ENCODE peak calls at places on chromosomes 13 and 19, in ten cellular contexts. K is sigmoid colon, W is tibial artery, J is heart right ventricle, V is thoracic aorta, F is H9, E is neuronal stem cell, L is K562, X is aorta, M is tibial nerve. C is an unnamed sample.

GRCh38 chr19:12936582-12936981 is 1.8 kb upstream of the CALR start:
- DNase-seq in K (no peak), W (no peak), J (no peak), V (no peak), F (no peak), E (no peak), L (no peak), X (no peak), M (no peak), C (no peak)

GRCh38 chr19:46537136-46538097 is 41.8 kb upstream of the PNMA8B start:
- DNase-seq in K (peak; percentile 75), W (peak; percentile 68), J (peak; percentile 67), V (no peak), F (peak; percentile 68), E (no peak), L (peak; percentile 77), X (no peak), M (peak; percentile 72), C (no peak)

GRCh38 chr13:30097089-30097488 is 210.3 kb downstream of the KATNAL1 start:
- DNase-seq in K (no peak), W (no peak), J (no peak), V (no peak), F (no peak), E (no peak), L (no peak), X (no peak), M (no peak), C (no peak)

GRCh38 chr19:16111909-16112752 is 442 bp downstream of the RAB8A start:
- DNase-seq in K (peak; percentile 73), W (no peak), J (no peak), V (no peak), F (no peak), E (no peak), L (no peak), X (no peak), M (no peak), C (no peak)

GRCh38 chr13:87078947-87079795 is 592.0 kb upstream of the SLITRK5 start:
- DNase-seq in K (no peak), W (no peak), J (no peak), V (no peak), F (no peak), E (no peak), L (no peak), X (no peak), M (no peak), C (no peak)

GRCh38 chr19:21328402-21328801 is 808 bp downstream of the ZNF708 start:
- DNase-seq in K (no peak), W (no peak), J (no peak), V (no peak), F (no peak), E (peak; percentile 18), L (no peak), X (no peak), M (no peak), C (no peak)

GRCh38 chr13:25971499-25972145 is 80.2 kb downstream of the SHISA2 start:
- DNase-seq in K (no peak), W (no peak), J (no peak), V (no peak), F (no peak), E (no peak), L (no peak), X (no peak), M (no peak), C (no peak)

GRCh38 chr13:108944760-108945159 is 315.3 kb downstream of the MYO16 start:
- DNase-seq in K (no peak), W (no peak), J (no peak), V (no peak), F (no peak), E (no peak), L (no peak), X (no peak), M (no peak), C (no peak)

GRCh38 chr13:110138009-110138699 is 168.8 kb downstream of the COL4A1 start:
- DNase-seq in K (peak; percentile 86), W (peak; percentile 88), J (peak; percentile 60), V (peak; percentile 52), F (peak; percentile 65), E (no peak), L (peak; percentile 21), X (peak; percentile 87), M (peak; percentile 43), C (peak; percentile 48)

GRCh38 chr19:29623726-29624488 is 17.8 kb downstream of the POP4 start:
- DNase-seq in K (no peak), W (no peak), J (no peak), V (no peak), F (no peak), E (no peak), L (peak; percentile 49), X (no peak), M (no peak), C (no peak)

GRCh38 chr19:7337380-7338194 is 11.2 kb upstream of the ARHGEF18 start:
- DNase-seq in K (peak; percentile 64), W (peak; percentile 65), J (no peak), V (no peak), F (no peak), E (no peak), L (no peak), X (no peak), M (peak; percentile 24), C (no peak)

GRCh38 chr19:5086725-5087439 is 118.0 kb downstream of the KDM4B start:
- DNase-seq in K (no peak), W (no peak), J (no peak), V (no peak), F (peak; percentile 91), E (no peak), L (no peak), X (no peak), M (no peak), C (no peak)

GRCh38 chr13:40313269-40314200 is 352.9 kb downstream of the FOXO1 start:
- DNase-seq in K (no peak), W (no peak), J (no peak), V (no peak), F (no peak), E (no peak), L (no peak), X (no peak), M (no peak), C (no peak)

GRCh38 chr19:5805465-5806132 is 732 bp downstream of the NRTN start:
- DNase-seq in K (peak; percentile 92), W (no peak), J (peak; percentile 77), V (no peak), F (peak; percentile 90), E (peak; percentile 82), L (peak; percentile 86), X (peak; percentile 41), M (peak; percentile 22), C (peak; percentile 36)

GRCh38 chr19:27776524-27776923 is 1436.4 kb downstream of the UQCRFS1 start:
- DNase-seq in K (no peak), W (no peak), J (no peak), V (no peak), F (peak; percentile 4), E (no peak), L (peak; percentile 31), X (no peak), M (no peak), C (no peak)
- H3K9me3 ChIP-seq in K (no peaks in the 10 kb centered on the region), W (peaks cover 15% of the 10 kb centered on the region), J (peaks cover 10% of the 10 kb centered on the region), V (peaks cover 58% of the 10 kb centered on the region), F (peaks cover 34% of the 10 kb centered on the region), E (peaks cover 40% of the 10 kb centered on the region), L (peaks cover 3% of the 10 kb centered on the region), X (peaks cover 39% of the 10 kb centered on the region), M (no peaks in the 10 kb centered on the region), C (no peaks in the 10 kb centered on the region)

DNA sequence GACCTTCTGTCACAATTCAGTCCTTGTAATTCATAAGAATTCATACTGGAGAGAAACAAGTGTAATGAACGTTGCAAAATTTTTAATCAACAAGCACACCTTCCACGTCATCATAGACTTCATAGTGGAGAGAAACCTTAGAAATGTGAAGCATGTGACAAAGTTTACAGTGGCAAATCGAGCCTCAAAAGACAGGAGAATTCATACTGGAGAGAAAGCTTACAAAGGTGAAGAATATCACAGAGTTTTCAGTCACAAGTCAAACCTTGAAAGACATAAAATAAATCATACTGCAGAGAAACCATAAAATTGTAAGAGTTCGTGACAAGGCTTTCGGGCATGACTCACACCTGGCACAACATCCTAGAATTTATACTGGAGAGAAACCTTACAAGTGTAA is 24.6 kb downstream of the ZNF813 start:
- DNase-seq in K (no peak), W (no peak), J (no peak), V (no peak), F (no peak), E (no peak), L (no peak), X (no peak), M (no peak), C (no peak)
- H3K9me3 ChIP-seq in K (peaks cover 4% of the 10 kb centered on the region), W (peaks cover 53% of the 10 kb centered on the region), J (peaks cover 70% of the 10 kb centered on the region), V (peaks cover 90% of the 10 kb centered on the region), F (peaks cover 16% of the 10 kb centered on the region), E (peaks cover 23% of the 10 kb centered on the region), L (peaks cover 26% of the 10 kb centered on the region), X (peaks cover 28% of the 10 kb centered on the region), M (peaks cover 61% of the 10 kb centered on the region), C (peaks cover 21% of the 10 kb centered on the region)

DNA sequence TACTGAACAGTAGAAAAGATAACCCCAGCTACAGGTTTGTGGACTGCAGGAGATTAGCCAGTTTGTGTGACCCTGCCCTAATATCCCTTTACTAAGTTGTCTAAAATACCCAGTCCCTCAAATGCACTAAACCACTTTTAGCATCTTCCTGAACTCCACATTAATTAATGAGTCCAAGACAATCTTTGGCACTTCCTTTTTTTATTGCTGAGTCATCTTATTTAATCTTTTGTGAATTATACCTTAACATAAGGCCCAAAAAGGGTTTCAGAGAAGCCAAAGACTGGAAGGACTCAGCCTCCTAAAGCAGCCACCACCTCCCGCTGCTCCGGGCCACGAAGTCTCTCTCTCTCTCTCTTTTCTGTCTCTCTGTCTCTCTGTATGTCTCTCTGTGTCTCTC is 48.8 kb upstream of the PDCD5 start:
- DNase-seq in K (no peak), W (no peak), J (no peak), V (no peak), F (no peak), E (no peak), L (no peak), X (no peak), M (no peak), C (no peak)
- H3K9me3 ChIP-seq in K (peaks cover 5% of the 10 kb centered on the region), W (peaks cover 12% of the 10 kb centered on the region), J (peaks cover 29% of the 10 kb centered on the region), V (peaks cover 3% of the 10 kb centered on the region), F (no peaks in the 10 kb centered on the region), E (peaks cover 7% of the 10 kb centered on the region), L (no peaks in the 10 kb centered on the region), X (peaks cover 3% of the 10 kb centered on the region), M (no peaks in the 10 kb centered on the region), C (no peaks in the 10 kb centered on the region)

DNA sequence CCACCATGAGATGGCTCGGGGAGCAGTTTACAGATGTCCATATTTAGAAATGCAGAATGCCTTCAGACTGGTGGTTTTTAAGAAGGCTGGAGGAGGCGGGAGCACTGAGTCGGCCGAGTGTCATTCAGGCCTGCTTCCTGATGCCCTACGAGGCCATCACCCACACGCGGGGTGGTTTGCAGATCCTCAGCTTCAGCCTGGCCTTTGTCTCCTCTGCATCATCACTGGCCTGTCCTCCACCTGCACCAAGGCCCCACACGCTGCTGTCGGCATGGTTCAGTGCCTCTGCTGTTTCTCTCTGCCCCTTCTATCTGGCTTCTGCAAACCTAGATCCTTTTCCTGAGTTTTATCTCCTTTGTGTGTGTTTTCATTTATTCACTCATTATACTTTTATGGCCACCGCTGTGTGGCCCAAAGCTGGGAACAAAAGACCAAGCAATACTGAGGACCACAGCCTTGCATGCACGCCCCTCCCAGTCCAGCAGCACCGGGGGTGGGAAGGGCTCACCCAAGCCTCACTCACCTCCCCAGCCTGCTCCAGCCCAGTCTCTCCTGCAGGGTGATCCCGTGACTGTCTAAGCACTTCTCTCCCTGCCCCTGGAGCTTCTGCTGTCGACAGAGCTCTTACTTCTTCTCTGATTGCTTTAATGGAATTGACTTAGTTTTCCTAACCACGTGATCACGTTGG is 240.8 kb downstream of the TEX29 start:
- DNase-seq in K (no peak), W (no peak), J (no peak), V (no peak), F (no peak), E (no peak), L (no peak), X (no peak), M (no peak), C (no peak)
- H3K9me3 ChIP-seq in K (no peaks in the 10 kb centered on the region), W (no peaks in the 10 kb centered on the region), J (no peaks in the 10 kb centered on the region), V (no peaks in the 10 kb centered on the region), F (no peaks in the 10 kb centered on the region), E (peaks cover 1% of the 10 kb centered on the region), L (no peaks in the 10 kb centered on the region), X (no peaks in the 10 kb centered on the region), M (no peaks in the 10 kb centered on the region), C (no peaks in the 10 kb centered on the region)

C was measured in ovary.